ENCODE peak calls at places on chromosomes 2 and 18, in ten cellular contexts. N is PC-3; K is CD8-positive, alpha-beta T cell; U is BJ; G is tibial nerve; Q is upper lobe of right lung; J is cardiac muscle cell; E is brain microvascular endothelial cell; W is suprapubic skin; C is mammary epithelial cell. I is an unnamed sample. For H3K36me3, the result is how much of the 10 kb centered on the place peaks cover.

GRCh38 chr18:356763-357162 is 88.9 kb upstream of the THOC1 start:
- DNase-seq in N (no peak), K (no peak), U (no peak), G (no peak), Q (no peak), J (no peak), E (no peak), W (no peak), C (no peak), I (no peak)

GRCh38 chr18:11095211-11095610 is 54.2 kb downstream of the PIEZO2 start:
- DNase-seq in N (no peak), K (no peak), U (no peak), G (no peak), Q (no peak), J (no peak), E (peak), W (no peak), C (no peak), I (no peak)

GRCh38 chr2:124309563-124310138 is 284.6 kb downstream of the CNTNAP5 start:
- DNase-seq in N (no peak), K (no peak), U (no peak), G (no peak), Q (no peak), J (no peak), E (no peak), W (no peak), C (no peak), I (no peak)

GRCh38 chr2:183996825-183997823 is 601.2 kb upstream of the ZNF804A start:
- DNase-seq in N (no peak), K (no peak), U (no peak), G (no peak), Q (no peak), J (peak), E (no peak), W (no peak), C (no peak), I (no peak)

GRCh38 chr2:197327073-197327775 is 16.6 kb upstream of the ANKRD44 start:
- DNase-seq in N (no peak), K (no peak), U (no peak), G (no peak), Q (no peak), J (no peak), E (no peak), W (no peak), C (no peak), I (no peak)

GRCh38 chr2:166494140-166494544 is at the start of gene SCN7A:
- DNase-seq in N (peak), K (no peak), U (no peak), G (peak), Q (peak), J (peak), E (peak), W (peak), C (no peak), I (no peak)

GRCh38 chr2:42102606-42103450 is 55.0 kb downstream of the PKDCC start:
- DNase-seq in N (no peak), K (no peak), U (no peak), G (no peak), Q (peak), J (peak), E (peak), W (no peak), C (no peak), I (no peak)

GRCh38 chr2:74457549-74458131 is 598 bp upstream of the WBP1 start:
- DNase-seq in N (peak), K (peak), U (no peak), G (peak), Q (peak), J (peak), E (no peak), W (peak), C (peak), I (peak)

GRCh38 chr2:190149942-190150341 is 87.4 kb upstream of the MSTN start:
- DNase-seq in N (no peak), K (no peak), U (no peak), G (no peak), Q (no peak), J (no peak), E (no peak), W (no peak), C (no peak), I (no peak)

GRCh38 chr2:121650554-121650930 is 1.3 kb upstream of the CLASP1 start:
- DNase-seq in N (no peak), K (no peak), U (no peak), G (no peak), Q (no peak), J (peak), E (peak), W (no peak), C (peak), I (no peak)

GRCh38 chr2:238425979-238426567 is 654 bp upstream of the ASB1 start:
- DNase-seq in N (no peak), K (no peak), U (no peak), G (no peak), Q (no peak), J (peak), E (peak), W (no peak), C (no peak), I (peak)

GRCh38 chr2:202932425-202933138 is 20.5 kb downstream of the CARF start:
- DNase-seq in N (peak), K (no peak), U (no peak), G (no peak), Q (no peak), J (no peak), E (no peak), W (no peak), C (peak), I (peak)

GRCh38 chr2:241062342-241063092 is 39.6 kb downstream of the MTERF4 start:
- DNase-seq in N (no peak), K (no peak), U (no peak), G (no peak), Q (peak), J (no peak), E (no peak), W (no peak), C (peak), I (peak)

GRCh38 chr18:51107594-51108305 is 77.7 kb downstream of the SMAD4 start:
- DNase-seq in N (peak), K (no peak), U (no peak), G (no peak), Q (no peak), J (no peak), E (no peak), W (no peak), C (no peak), I (peak)

GRCh38 chr2:170408461-170409163 is 230.7 kb downstream of the MYO3B start:
- DNase-seq in N (no peak), K (no peak), U (no peak), G (no peak), Q (no peak), J (no peak), E (no peak), W (no peak), C (no peak), I (no peak)

GRCh38 chr2:170411660-170412059 is 233.7 kb downstream of the MYO3B start:
- DNase-seq in N (no peak), K (no peak), U (no peak), G (no peak), Q (no peak), J (no peak), E (no peak), W (no peak), C (no peak), I (no peak)

GRCh38 chr2:170405326-170405725 is 227.4 kb downstream of the MYO3B start:
- DNase-seq in N (peak), K (no peak), U (no peak), G (no peak), Q (no peak), J (no peak), E (no peak), W (no peak), C (no peak), I (no peak)

GRCh38 chr2:170404846-170405245 is 226.9 kb downstream of the MYO3B start:
- DNase-seq in N (no peak), K (no peak), U (no peak), G (no peak), Q (no peak), J (no peak), E (no peak), W (no peak), C (no peak), I (no peak)

DNA sequence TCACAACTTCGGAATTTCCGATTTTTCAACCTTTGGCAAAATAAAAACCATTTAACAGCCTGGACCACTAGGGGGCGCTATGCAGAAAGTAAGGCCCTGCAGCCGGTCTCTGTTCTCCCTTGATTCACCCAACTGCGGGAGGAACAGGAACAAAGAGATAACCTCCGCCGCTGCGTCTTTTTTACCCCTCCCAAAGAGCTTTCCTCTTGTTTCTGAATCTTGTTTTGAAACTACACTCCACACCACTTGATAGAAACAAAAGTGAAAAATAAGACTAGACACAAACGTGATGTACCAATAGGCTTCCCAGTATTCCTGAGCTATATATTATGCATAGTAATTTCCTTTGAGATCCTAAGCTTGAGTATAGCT is 231.2 kb downstream of the MYO3B start:
- DNase-seq in N (peak), K (peak), U (no peak), G (peak), Q (no peak), J (peak), E (peak), W (peak), C (peak), I (peak)
- TF ChIP-seq CTCF in N (peak), K (peak), U (peak), G (peak), Q (peak), J (peak), E (peak), W (peak), C (peak), I (peak)

GRCh38 chr2:205337307-205337706 is 345.0 kb upstream of the NRP2 start:
- DNase-seq in N (no peak), K (no peak), U (no peak), G (no peak), Q (no peak), J (no peak), E (no peak), W (no peak), C (no peak), I (no peak)

GRCh38 chr2:205347899-205348298 is 334.4 kb upstream of the NRP2 start:
- DNase-seq in N (no peak), K (no peak), U (no peak), G (no peak), Q (no peak), J (no peak), E (no peak), W (no peak), C (no peak), I (no peak)

GRCh38 chr2:205343103-205343502 is 339.2 kb upstream of the NRP2 start:
- DNase-seq in N (no peak), K (no peak), U (no peak), G (no peak), Q (no peak), J (no peak), E (no peak), W (no peak), C (no peak), I (no peak)
- H3K36me3 ChIP-seq in N (under half), K (under half), U (under half), G (under half), Q (under half), J (under half), E (under half), W (under half), C (under half), I (under half)

GRCh38 chr2:46827274-46827930 is 88.2 kb downstream of the MCFD2 start:
- DNase-seq in N (no peak), K (no peak), U (no peak), G (no peak), Q (peak), J (no peak), E (peak), W (no peak), C (no peak), I (no peak)
- H3K4me3 ChIP-seq in N (no peak), K (no peak), U (no peak), G (no peak), Q (no peak), J (no peak), E (no peak), W (no peak), C (no peak), I (no peak)

GRCh38 chr2:218326315-218326714 is 30.3 kb upstream of the CATIP start:
- DNase-seq in N (no peak), K (no peak), U (no peak), G (no peak), Q (no peak), J (no peak), E (no peak), W (no peak), C (no peak), I (no peak)

GRCh38 chr2:218328294-218328693 is 28.4 kb upstream of the CATIP start:
- DNase-seq in N (no peak), K (no peak), U (no peak), G (no peak), Q (no peak), J (no peak), E (no peak), W (no peak), C (no peak), I (no peak)

GRCh38 chr2:218329027-218329825 is 27.4 kb upstream of the CATIP start:
- DNase-seq in N (no peak), K (no peak), U (no peak), G (no peak), Q (peak), J (no peak), E (no peak), W (no peak), C (no peak), I (no peak)

GRCh38 chr2:218325566-218326160 is 31.0 kb upstream of the CATIP start:
- DNase-seq in N (no peak), K (no peak), U (no peak), G (no peak), Q (no peak), J (no peak), E (no peak), W (no peak), C (no peak), I (no peak)

DNA sequence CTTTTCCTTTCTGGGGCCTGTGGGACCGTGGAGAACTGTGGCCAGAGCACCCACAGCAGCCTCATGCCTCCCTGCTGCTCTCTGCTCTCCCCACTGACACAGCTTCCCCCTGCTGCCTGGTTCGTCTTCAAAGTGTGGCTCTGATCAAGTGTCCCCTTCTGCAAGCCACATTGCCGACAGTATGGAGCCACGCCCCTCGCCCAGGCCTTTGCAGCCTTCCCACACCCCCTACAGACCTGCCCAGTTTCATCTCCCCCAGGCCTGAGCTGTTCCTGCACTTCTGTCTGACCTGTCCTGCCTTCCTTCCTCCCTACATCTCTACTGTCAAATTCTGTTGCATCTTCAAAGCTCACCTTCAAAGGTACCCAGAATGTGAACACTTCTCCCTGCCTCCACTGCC is 29.2 kb upstream of the CATIP start:
- DNase-seq in N (no peak), K (no peak), U (no peak), G (no peak), Q (no peak), J (peak), E (no peak), W (no peak), C (no peak), I (no peak)
- TF ChIP-seq CTCF in N (no peak), K (no peak), U (no peak), G (no peak), Q (no peak), J (no peak), E (no peak), W (no peak), C (no peak), I (no peak)

GRCh38 chr2:96831679-96832078 is 12.1 kb downstream of the ANKRD23 start:
- DNase-seq in N (no peak), K (no peak), U (no peak), G (no peak), Q (no peak), J (no peak), E (no peak), W (no peak), C (no peak), I (no peak)

GRCh38 chr2:96835830-96836229 is 8.0 kb downstream of the ANKRD23 start:
- DNase-seq in N (no peak), K (no peak), U (no peak), G (no peak), Q (no peak), J (no peak), E (no peak), W (no peak), C (no peak), I (no peak)

GRCh38 chr2:96830064-96830562 is 13.7 kb downstream of the ANKRD23 start:
- DNase-seq in N (no peak), K (no peak), U (no peak), G (no peak), Q (no peak), J (no peak), E (no peak), W (no peak), C (no peak), I (no peak)

GRCh38 chr2:96832751-96833507 is 10.9 kb downstream of the ANKRD23 start:
- DNase-seq in N (peak), K (no peak), U (no peak), G (no peak), Q (peak), J (peak), E (peak), W (no peak), C (no peak), I (peak)

DNA sequence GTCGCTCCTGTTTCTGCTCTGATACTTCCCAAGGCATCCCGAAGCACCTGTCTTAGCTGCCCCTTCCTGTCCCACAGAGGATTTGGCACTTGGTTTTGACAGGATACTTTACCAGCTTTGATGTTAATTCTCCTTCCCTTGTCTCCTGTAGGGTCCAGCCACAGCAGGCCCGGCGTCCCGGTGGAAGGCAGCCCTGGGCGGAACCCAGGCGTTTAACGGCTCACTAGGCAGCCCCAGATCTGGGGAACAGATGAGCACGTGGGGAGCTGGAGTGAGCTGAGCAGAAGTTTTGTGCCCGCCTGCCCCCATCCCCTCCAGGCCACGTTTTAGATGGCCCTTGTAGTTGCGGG is 11.4 kb downstream of the ANKRD23 start:
- DNase-seq in N (no peak), K (no peak), U (no peak), G (no peak), Q (no peak), J (no peak), E (no peak), W (no peak), C (no peak), I (no peak)
- H3K36me3 ChIP-seq in N (under half), K (under half), U (under half), G (under half), Q (half or more), J (under half), E (under half), W (half or more), C (under half), I (under half)

GRCh38 chr2:102483086-102483485 is 10.1 kb downstream of the SLC9A4 start:
- DNase-seq in N (no peak), K (no peak), U (no peak), G (no peak), Q (no peak), J (no peak), E (no peak), W (no peak), C (no peak), I (no peak)
- H3K4me3 ChIP-seq in N (no peak), K (no peak), U (no peak), G (no peak), Q (no peak), J (no peak), E (no peak), W (no peak), C (no peak), I (no peak)

GRCh38 chr2:172339431-172340010 is 87.9 kb upstream of the ITGA6 start:
- DNase-seq in N (no peak), K (no peak), U (no peak), G (no peak), Q (no peak), J (no peak), E (no peak), W (no peak), C (peak), I (peak)
- TF ChIP-seq CTCF in N (no peak), K (no peak), U (no peak), G (no peak), Q (no peak), J (no peak), E (peak), W (no peak), C (no peak), I (no peak)

DNA sequence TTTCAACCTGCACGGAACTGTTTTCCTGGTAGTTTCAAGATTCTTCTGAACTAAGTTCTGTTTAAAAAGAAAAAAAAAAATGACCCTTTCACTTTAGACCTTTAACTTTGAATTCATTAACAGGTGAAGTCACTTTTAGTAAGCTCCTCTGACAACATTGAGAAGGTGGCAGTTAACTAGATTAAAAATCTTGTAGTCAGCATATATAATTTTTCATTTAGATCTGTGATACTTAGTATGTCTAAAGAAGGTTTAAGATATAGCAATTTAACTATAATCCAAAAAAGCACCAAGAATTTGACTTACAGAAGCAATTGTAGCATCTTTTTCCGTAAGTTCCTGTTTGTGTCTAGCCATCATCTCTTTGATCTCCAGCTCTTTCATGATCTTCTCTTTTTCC is 45.4 kb downstream of the SLC66A3 start:
- DNase-seq in N (no peak), K (no peak), U (no peak), G (no peak), Q (no peak), J (no peak), E (no peak), W (no peak), C (no peak), I (no peak)
- H3K36me3 ChIP-seq in N (under half), K (under half), U (under half), G (under half), Q (half or more), J (half or more), E (under half), W (half or more), C (under half), I (under half)

GRCh38 chr2:72826156-72826477 is 284 bp upstream of the EXOC6B start:
- DNase-seq in N (no peak), K (no peak), U (no peak), G (no peak), Q (no peak), J (no peak), E (no peak), W (no peak), C (no peak), I (no peak)

GRCh38 chr2:72825271-72826155 is at the start of gene EXOC6B:
- DNase-seq in N (peak), K (peak), U (peak), G (peak), Q (peak), J (peak), E (peak), W (peak), C (peak), I (peak)

GRCh38 chr2:72821983-72822382 is 3.9 kb downstream of the EXOC6B start:
- DNase-seq in N (no peak), K (no peak), U (no peak), G (no peak), Q (no peak), J (no peak), E (no peak), W (no peak), C (no peak), I (no peak)

GRCh38 chr2:72822794-72823193 is 3.0 kb downstream of the EXOC6B start:
- DNase-seq in N (no peak), K (no peak), U (no peak), G (no peak), Q (no peak), J (no peak), E (no peak), W (no peak), C (peak), I (peak)

DNA sequence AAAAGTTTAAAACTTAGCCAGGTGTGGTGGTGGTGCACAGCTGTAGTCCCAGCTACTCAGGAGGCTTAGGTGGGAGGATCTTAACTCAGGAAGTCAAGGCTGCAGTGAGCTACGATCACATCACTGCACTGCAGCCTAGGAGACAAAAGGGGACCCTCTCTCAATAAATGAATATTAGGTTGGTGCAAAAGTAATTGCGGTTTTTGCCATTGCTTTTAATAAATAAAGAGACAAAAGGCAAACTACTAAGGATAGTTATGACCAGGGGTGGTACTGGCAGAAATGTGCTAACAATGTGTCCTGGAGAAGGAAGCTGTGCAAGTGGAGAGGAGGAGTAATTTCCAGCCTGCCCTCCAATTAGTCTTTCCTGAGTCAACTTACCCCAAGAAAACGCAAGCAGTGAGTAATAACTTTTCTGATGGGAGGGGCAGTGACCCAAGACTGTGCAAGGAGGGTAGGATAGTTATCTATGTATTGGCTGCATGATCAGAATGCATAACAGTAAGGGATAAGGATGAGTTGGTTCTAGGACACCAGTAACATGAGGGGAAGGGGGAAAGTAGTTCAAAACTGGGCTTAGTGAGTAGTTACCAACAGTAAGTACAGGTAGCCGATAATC is 1.5 kb downstream of the EXOC6B start:
- DNase-seq in N (peak), K (no peak), U (no peak), G (no peak), Q (no peak), J (no peak), E (peak), W (no peak), C (peak), I (peak)
- H3K4me3 ChIP-seq in N (peak), K (peak), U (peak), G (no peak), Q (peak), J (peak), E (peak), W (peak), C (peak), I (peak)

I was measured in bronchial epithelial cell.